ENCODE peak calls at places on chromosome 20, in nine cellular contexts. A is CD8-positive, alpha-beta T cell; G is fibroblast of lung; E is heart left ventricle; F is fibroblast of mammary gland; P is mesenchymal stem cell; U is A673; V is AG04450; Z is pancreas. W is an unnamed sample.

GRCh38 chr20:58583586-58583985 is 67.5 kb upstream of the STX16 start:
- DNase-seq in U (no peak), E (no peak), V (no peak), P (no peak), F (no peak), A (no peak), Z (no peak), G (no peak), W (no peak)

GRCh38 chr20:29419378-29419777 is 1838.1 kb upstream of the DEFB115 start:
- DNase-seq in U (no peak), P (no peak), A (no peak), Z (no peak), V (no peak), G (no peak), E (no peak), F (no peak), W (no peak)

GRCh38 chr20:53794529-53795115 is 201.0 kb upstream of the ZNF217 start:
- DNase-seq in A (no peak), F (peak), G (peak), Z (no peak), E (no peak), U (no peak), P (peak), V (no peak), W (peak)

GRCh38 chr20:35318502-35319157 is 26.4 kb upstream of the FAM83C start:
- DNase-seq in P (peak), V (no peak), F (peak), Z (no peak), G (peak), A (no peak), U (no peak), E (no peak), W (peak)

GRCh38 chr20:53921443-53921973 is 148.9 kb downstream of the BCAS1 start:
- DNase-seq in P (no peak), F (no peak), Z (no peak), V (no peak), G (no peak), U (no peak), A (no peak), E (no peak), W (no peak)

GRCh38 chr20:25510202-25510601 is 75.1 kb downstream of the NINL start:
- DNase-seq in Z (peak), G (no peak), F (no peak), P (no peak), E (no peak), V (no peak), A (no peak), U (no peak), W (no peak)

GRCh38 chr20:10264166-10264558 is 45.5 kb downstream of the SNAP25 start:
- DNase-seq in Z (no peak), U (no peak), V (no peak), A (no peak), G (no peak), F (no peak), P (peak), E (no peak), W (no peak)

GRCh38 chr20:31972481-31973386 is 4.8 kb downstream of the XKR7 start:
- DNase-seq in G (no peak), E (no peak), F (no peak), V (no peak), U (no peak), P (no peak), Z (no peak), A (no peak), W (peak)

GRCh38 chr20:59778615-59779200 is 154.7 kb downstream of the SYCP2 start:
- DNase-seq in U (no peak), G (no peak), Z (no peak), P (no peak), A (no peak), E (peak), V (no peak), F (no peak), W (no peak)

GRCh38 chr20:47792021-47792618 is 6.8 kb upstream of the SULF2 start:
- DNase-seq in Z (no peak), U (no peak), F (peak), A (no peak), V (peak), P (peak), E (peak), G (peak), W (peak)

GRCh38 chr20:50670126-50670862 is 21.0 kb downstream of the RIPOR3 start:
- DNase-seq in P (no peak), F (no peak), E (no peak), A (no peak), G (peak), U (no peak), Z (no peak), V (no peak), W (no peak)

GRCh38 chr20:44069203-44069931 is 117.6 kb downstream of the JPH2 start:
- DNase-seq in P (no peak), F (no peak), V (no peak), E (no peak), U (no peak), G (no peak), A (peak), Z (no peak), W (no peak)

GRCh38 chr20:53919886-53920285 is 150.5 kb downstream of the BCAS1 start:
- DNase-seq in A (no peak), V (no peak), G (no peak), E (no peak), P (no peak), U (no peak), Z (no peak), F (no peak), W (no peak)

GRCh38 chr20:16459019-16459700 is 114.1 kb downstream of the KIF16B start:
- DNase-seq in A (no peak), P (peak), G (peak), Z (no peak), V (peak), E (no peak), U (no peak), F (peak), W (peak)

GRCh38 chr20:9978395-9979004 is 56.3 kb upstream of the ANKEF1 start:
- DNase-seq in E (peak), P (peak), G (peak), F (peak), Z (no peak), A (peak), U (peak), V (peak), W (peak)

GRCh38 chr20:33684533-33685327 is 1.5 kb downstream of the E2F1 start:
- DNase-seq in G (no peak), V (no peak), U (peak), E (no peak), Z (no peak), P (no peak), F (no peak), A (no peak), W (no peak)
- H3K4me3 ChIP-seq in G (peak), V (peak), U (peak), E (no peak), Z (no peak), P (no peak), F (peak), A (no peak), W (peak)

DNA sequence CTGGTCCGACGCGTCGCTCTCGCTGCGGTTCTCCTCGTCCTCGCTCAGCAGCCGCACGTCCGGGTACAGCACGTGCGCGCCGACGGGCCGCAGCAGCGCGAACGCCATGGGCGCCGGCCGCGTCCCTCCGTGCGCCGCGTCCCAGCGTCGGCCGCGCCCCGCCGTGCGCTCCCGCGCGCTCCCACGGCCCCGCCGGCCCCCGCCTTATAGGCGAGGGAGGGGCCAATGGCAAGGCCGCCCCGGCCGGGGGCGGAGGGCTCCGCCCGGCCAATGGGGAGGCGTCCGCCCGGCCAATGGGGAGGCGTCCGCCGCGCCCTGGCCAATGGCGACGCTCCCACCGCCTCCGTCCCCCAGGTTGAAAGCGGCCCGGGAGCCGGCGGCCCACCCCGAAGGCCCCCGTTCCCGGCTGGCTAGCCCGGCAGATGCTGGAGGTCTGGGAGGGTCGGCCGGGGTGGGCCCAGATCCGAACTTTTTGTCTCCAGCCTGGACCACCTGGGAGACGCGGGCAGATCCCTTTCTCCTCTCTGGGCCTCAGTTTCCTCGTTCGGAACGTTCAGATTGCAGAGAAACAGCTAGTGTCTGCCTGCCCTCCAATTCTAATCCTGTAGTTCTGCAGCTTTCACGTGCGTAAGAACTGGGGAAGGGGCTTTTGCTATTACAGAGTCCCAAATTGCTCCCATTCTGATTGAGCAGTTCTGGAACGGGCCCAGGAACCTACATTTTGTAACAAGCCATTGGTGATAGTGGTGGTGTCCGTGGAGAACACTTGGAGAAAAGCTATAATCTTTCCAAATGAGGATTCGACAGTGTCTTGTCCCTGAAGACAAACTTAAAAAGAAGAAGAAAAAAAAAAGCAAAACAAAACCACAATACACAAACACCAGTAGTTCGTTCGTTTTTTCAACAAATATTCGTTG is at the start of gene TCF15:
- DNase-seq in U (peak), V (no peak), E (peak), A (no peak), P (no peak), G (peak), Z (no peak), F (peak), W (peak)
- H3K4me3 ChIP-seq in U (no peak), V (no peak), E (peak), A (no peak), P (peak), G (no peak), Z (peak), F (no peak), W (no peak)

GRCh38 chr20:42506397-42506796 is 683.3 kb downstream of the PTPRT start:
- DNase-seq in A (no peak), U (no peak), E (no peak), G (no peak), Z (no peak), P (no peak), F (no peak), V (no peak), W (no peak)
- H3K4me3 ChIP-seq in A (no peak), U (no peak), E (no peak), G (no peak), Z (no peak), P (no peak), F (no peak), V (no peak), W (no peak)

DNA sequence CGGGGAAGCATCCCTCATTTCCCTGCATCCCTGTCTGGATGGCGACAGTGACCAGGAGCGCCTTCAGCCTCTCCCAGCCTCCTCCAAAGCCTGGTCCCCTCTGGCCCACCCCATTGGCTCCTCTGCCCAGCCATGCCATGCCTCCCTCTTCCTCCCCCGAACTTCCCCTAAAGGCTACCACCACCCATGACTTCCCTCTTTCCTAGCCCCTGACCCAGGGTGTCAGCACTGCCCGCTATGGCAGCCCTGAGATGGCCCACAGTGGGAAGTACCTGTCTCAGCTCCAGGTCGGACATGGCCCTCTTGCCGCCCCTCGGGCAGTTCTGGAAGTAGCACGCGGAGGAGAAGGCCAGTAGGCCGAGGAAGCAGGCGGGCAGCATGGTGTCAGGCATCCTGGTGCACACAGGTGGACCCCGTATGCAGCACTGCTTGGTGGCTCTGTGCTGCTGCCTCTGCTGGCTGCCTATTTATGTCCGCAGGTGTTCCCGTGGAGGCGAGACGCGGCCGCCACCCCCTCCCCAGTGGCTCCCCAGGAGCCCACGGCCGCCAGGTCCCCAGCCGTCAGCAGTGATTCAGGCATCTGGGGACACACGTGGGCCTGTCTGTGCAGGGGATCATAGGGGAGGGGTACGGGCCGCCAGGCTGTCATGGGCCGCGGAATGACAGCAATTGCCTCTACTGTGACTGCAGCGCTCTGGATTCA is at the start of gene AVP:
- DNase-seq in G (no peak), U (no peak), A (no peak), Z (no peak), F (no peak), P (no peak), V (no peak), E (no peak), W (no peak)
- H3K4me3 ChIP-seq in G (no peak), U (no peak), A (no peak), Z (no peak), F (no peak), P (no peak), V (no peak), E (no peak), W (no peak)

DNA sequence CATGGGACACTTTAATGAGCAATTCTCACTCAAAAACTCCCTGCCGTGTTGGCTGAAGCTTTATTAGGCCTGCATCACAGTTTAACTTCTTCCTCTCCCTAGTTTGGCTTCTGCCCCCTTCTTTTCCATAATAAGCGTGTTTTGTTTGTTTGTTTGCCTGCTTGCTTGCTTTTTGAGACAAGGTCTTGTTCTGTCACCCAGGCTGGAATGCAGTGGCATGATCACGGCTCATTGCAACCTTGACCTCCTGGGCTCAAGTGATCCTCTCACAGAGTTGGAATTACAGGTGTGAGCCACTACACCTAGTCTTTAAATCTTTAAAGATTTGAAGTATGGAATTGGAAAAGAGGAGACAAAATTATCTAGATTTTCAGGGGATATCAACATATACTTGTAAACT is 25.4 kb upstream of the DNAAF9 start:
- DNase-seq in V (no peak), U (no peak), A (no peak), F (no peak), Z (no peak), G (no peak), E (no peak), P (no peak), W (no peak)
- H3K4me3 ChIP-seq in V (no peak), U (no peak), A (no peak), F (no peak), Z (no peak), G (no peak), E (no peak), P (no peak), W (no peak)

W was measured in GM23248.